ENCODE peak calls at places on chromosomes 11 and 22, in six cellular contexts. One of them, this sample, is unnamed.

GRCh38 chr22:45972091-45972867 is 4.7 kb downstream of the WNT7B start:
- DNase-seq in left ventricle myocardium inferior: no peak
- DNase-seq in hypothalamus: no peak
- DNase-seq in right atrium auricular region: no peak
- DNase-seq in CD4-positive, alpha-beta T cell: no peak
- DNase-seq in GM12891: no peak
- DNase-seq in this sample: no peak

GRCh38 chr22:38631724-38632123 is 24.5 kb downstream of the FAM227A start:
- DNase-seq in left ventricle myocardium inferior: no peak
- DNase-seq in hypothalamus: no peak
- DNase-seq in right atrium auricular region: no peak
- DNase-seq in CD4-positive, alpha-beta T cell: no peak
- DNase-seq in GM12891: no peak
- DNase-seq in this sample: no peak

GRCh38 chr11:94010136-94010535 is 11.0 kb upstream of the HEPHL1 start:
- DNase-seq in left ventricle myocardium inferior: no peak
- DNase-seq in hypothalamus: no peak
- DNase-seq in right atrium auricular region: no peak
- DNase-seq in CD4-positive, alpha-beta T cell: no peak
- DNase-seq in GM12891: no peak
- DNase-seq in this sample: no peak

GRCh38 chr11:19905280-19905853 is 192.7 kb downstream of the NAV2 start:
- DNase-seq in left ventricle myocardium inferior: no peak
- DNase-seq in hypothalamus: no peak
- DNase-seq in right atrium auricular region: no peak
- DNase-seq in CD4-positive, alpha-beta T cell: no peak
- DNase-seq in GM12891: no peak
- DNase-seq in this sample: peak

GRCh38 chr11:96284917-96285316 is 58.1 kb downstream of the MAML2 start:
- DNase-seq in left ventricle myocardium inferior: no peak
- DNase-seq in hypothalamus: no peak
- DNase-seq in right atrium auricular region: no peak
- DNase-seq in CD4-positive, alpha-beta T cell: no peak
- DNase-seq in GM12891: no peak
- DNase-seq in this sample: no peak

GRCh38 chr11:11345099-11345498 is 8.0 kb downstream of the CSNK2A3 start:
- DNase-seq in left ventricle myocardium inferior: no peak
- DNase-seq in hypothalamus: no peak
- DNase-seq in right atrium auricular region: no peak
- DNase-seq in CD4-positive, alpha-beta T cell: no peak
- DNase-seq in GM12891: no peak
- DNase-seq in this sample: no peak

GRCh38 chr11:32659672-32660071 is 76.0 kb downstream of the EIF3M start:
- DNase-seq in left ventricle myocardium inferior: no peak
- DNase-seq in hypothalamus: no peak
- DNase-seq in right atrium auricular region: no peak
- DNase-seq in CD4-positive, alpha-beta T cell: no peak
- DNase-seq in GM12891: no peak
- DNase-seq in this sample: no peak

GRCh38 chr11:77081976-77082836 is 15.4 kb downstream of the CAPN5 start:
- DNase-seq in left ventricle myocardium inferior: no peak
- DNase-seq in hypothalamus: no peak
- DNase-seq in right atrium auricular region: no peak
- DNase-seq in CD4-positive, alpha-beta T cell: no peak
- DNase-seq in GM12891: no peak
- DNase-seq in this sample: no peak

GRCh38 chr11:61889831-61890230 is 1.5 kb downstream of the FADS3 start:
- DNase-seq in left ventricle myocardium inferior: no peak
- DNase-seq in hypothalamus: no peak
- DNase-seq in right atrium auricular region: no peak
- DNase-seq in CD4-positive, alpha-beta T cell: no peak
- DNase-seq in GM12891: no peak
- DNase-seq in this sample: no peak

GRCh38 chr11:119729581-119730346 is 764 bp upstream of the NECTIN1 start:
- DNase-seq in left ventricle myocardium inferior: peak
- DNase-seq in hypothalamus: peak
- DNase-seq in right atrium auricular region: peak
- DNase-seq in CD4-positive, alpha-beta T cell: no peak
- DNase-seq in GM12891: no peak
- DNase-seq in this sample: no peak

GRCh38 chr11:2583605-2583958 is 116.2 kb downstream of the KCNQ1OT1 start:
- DNase-seq in left ventricle myocardium inferior: peak
- DNase-seq in hypothalamus: no peak
- DNase-seq in right atrium auricular region: no peak
- DNase-seq in CD4-positive, alpha-beta T cell: no peak
- DNase-seq in GM12891: no peak
- DNase-seq in this sample: no peak

GRCh38 chr22:17860220-17860965 is 86.1 kb upstream of the BID start:
- DNase-seq in left ventricle myocardium inferior: no peak
- DNase-seq in hypothalamus: peak
- DNase-seq in right atrium auricular region: no peak
- DNase-seq in CD4-positive, alpha-beta T cell: no peak
- DNase-seq in GM12891: no peak
- DNase-seq in this sample: peak

GRCh38 chr11:101357771-101358170 is 226.0 kb downstream of the TRPC6 start:
- DNase-seq in left ventricle myocardium inferior: no peak
- DNase-seq in hypothalamus: no peak
- DNase-seq in right atrium auricular region: no peak
- DNase-seq in CD4-positive, alpha-beta T cell: no peak
- DNase-seq in GM12891: no peak
- DNase-seq in this sample: no peak

GRCh38 chr11:66579017-66579606 is 10.7 kb upstream of the CTSF start:
- DNase-seq in left ventricle myocardium inferior: peak
- DNase-seq in hypothalamus: peak
- DNase-seq in right atrium auricular region: peak
- DNase-seq in CD4-positive, alpha-beta T cell: peak
- DNase-seq in GM12891: peak
- DNase-seq in this sample: peak

GRCh38 chr11:64088159-64089026 is 52.7 kb downstream of the FLRT1 start:
- DNase-seq in left ventricle myocardium inferior: no peak
- DNase-seq in hypothalamus: no peak
- DNase-seq in right atrium auricular region: no peak
- DNase-seq in CD4-positive, alpha-beta T cell: no peak
- DNase-seq in GM12891: peak
- DNase-seq in this sample: peak

GRCh38 chr11:20013346-20014066 is 146.8 kb downstream of the DBX1 start:
- DNase-seq in left ventricle myocardium inferior: peak
- DNase-seq in hypothalamus: no peak
- DNase-seq in right atrium auricular region: no peak
- DNase-seq in CD4-positive, alpha-beta T cell: no peak
- DNase-seq in GM12891: no peak
- DNase-seq in this sample: no peak

GRCh38 chr22:32619614-32620426 is 145.2 kb downstream of the FBXO7 start:
- DNase-seq in left ventricle myocardium inferior: peak
- DNase-seq in hypothalamus: no peak
- DNase-seq in right atrium auricular region: peak
- DNase-seq in CD4-positive, alpha-beta T cell: no peak
- DNase-seq in GM12891: no peak
- DNase-seq in this sample: no peak

GRCh38 chr11:85896871-85897270 is 41.7 kb downstream of the CCDC83 start:
- DNase-seq in left ventricle myocardium inferior: no peak
- DNase-seq in hypothalamus: no peak
- DNase-seq in right atrium auricular region: no peak
- DNase-seq in CD4-positive, alpha-beta T cell: no peak
- DNase-seq in GM12891: no peak
- DNase-seq in this sample: no peak

GRCh38 chr11:128549256-128549944 is 38.0 kb downstream of the ETS1 start:
- DNase-seq in left ventricle myocardium inferior: peak
- DNase-seq in hypothalamus: no peak
- DNase-seq in right atrium auricular region: peak
- DNase-seq in CD4-positive, alpha-beta T cell: no peak
- DNase-seq in GM12891: no peak
- DNase-seq in this sample: no peak

GRCh38 chr11:66617148-66617814 is 851 bp downstream of the RBM14 start:
- DNase-seq in left ventricle myocardium inferior: peak
- DNase-seq in hypothalamus: no peak
- DNase-seq in right atrium auricular region: peak
- DNase-seq in CD4-positive, alpha-beta T cell: no peak
- DNase-seq in GM12891: no peak
- DNase-seq in this sample: no peak

GRCh38 chr22:43185860-43186261 is 1.1 kb downstream of the TTLL12 start:
- DNase-seq in left ventricle myocardium inferior: peak
- DNase-seq in hypothalamus: no peak
- DNase-seq in right atrium auricular region: no peak
- DNase-seq in CD4-positive, alpha-beta T cell: no peak
- DNase-seq in GM12891: no peak
- DNase-seq in this sample: peak

GRCh38 chr22:36334081-36334831 is 53.5 kb downstream of the MYH9 start:
- DNase-seq in left ventricle myocardium inferior: peak
- DNase-seq in hypothalamus: no peak
- DNase-seq in right atrium auricular region: no peak
- DNase-seq in CD4-positive, alpha-beta T cell: no peak
- DNase-seq in GM12891: no peak
- DNase-seq in this sample: no peak

GRCh38 chr11:132042296-132042695 is 671.9 kb downstream of the NTM start:
- DNase-seq in left ventricle myocardium inferior: no peak
- DNase-seq in hypothalamus: no peak
- DNase-seq in right atrium auricular region: no peak
- DNase-seq in CD4-positive, alpha-beta T cell: no peak
- DNase-seq in GM12891: no peak
- DNase-seq in this sample: no peak

GRCh38 chr22:38118182-38118581 is 7.7 kb upstream of the BAIAP2L2 start:
- DNase-seq in left ventricle myocardium inferior: no peak
- DNase-seq in hypothalamus: no peak
- DNase-seq in right atrium auricular region: no peak
- DNase-seq in CD4-positive, alpha-beta T cell: no peak
- DNase-seq in GM12891: no peak
- DNase-seq in this sample: no peak

GRCh38 chr11:46242462-46242960 is 35.0 kb upstream of the CREB3L1 start:
- DNase-seq in left ventricle myocardium inferior: no peak
- DNase-seq in hypothalamus: no peak
- DNase-seq in right atrium auricular region: no peak
- DNase-seq in CD4-positive, alpha-beta T cell: no peak
- DNase-seq in GM12891: no peak
- DNase-seq in this sample: no peak

GRCh38 chr22:25564320-25564978 is at the start of gene GRK3:
- DNase-seq in left ventricle myocardium inferior: peak
- DNase-seq in hypothalamus: peak
- DNase-seq in right atrium auricular region: peak
- DNase-seq in CD4-positive, alpha-beta T cell: peak
- DNase-seq in GM12891: peak
- DNase-seq in this sample: peak

GRCh38 chr11:65396769-65397745 is 10.6 kb downstream of the FRMD8 start:
- DNase-seq in left ventricle myocardium inferior: no peak
- DNase-seq in hypothalamus: no peak
- DNase-seq in right atrium auricular region: no peak
- DNase-seq in CD4-positive, alpha-beta T cell: no peak
- DNase-seq in GM12891: no peak
- DNase-seq in this sample: no peak

GRCh38 chr11:110318638-110319404 is 22.4 kb upstream of the RDX start:
- DNase-seq in left ventricle myocardium inferior: no peak
- DNase-seq in hypothalamus: no peak
- DNase-seq in right atrium auricular region: no peak
- DNase-seq in CD4-positive, alpha-beta T cell: no peak
- DNase-seq in GM12891: no peak
- DNase-seq in this sample: no peak

GRCh38 chr11:33016654-33017053 is 976 bp downstream of the DEPDC7 start:
- DNase-seq in left ventricle myocardium inferior: no peak
- DNase-seq in hypothalamus: no peak
- DNase-seq in right atrium auricular region: no peak
- DNase-seq in CD4-positive, alpha-beta T cell: no peak
- DNase-seq in GM12891: no peak
- DNase-seq in this sample: no peak

GRCh38 chr11:119026970-119027369 is 3.7 kb downstream of the SLC37A4 start:
- DNase-seq in left ventricle myocardium inferior: no peak
- DNase-seq in hypothalamus: no peak
- DNase-seq in right atrium auricular region: no peak
- DNase-seq in CD4-positive, alpha-beta T cell: no peak
- DNase-seq in GM12891: no peak
- DNase-seq in this sample: no peak

GRCh38 chr11:95461858-95462257 is 230.9 kb upstream of the SESN3 start:
- DNase-seq in left ventricle myocardium inferior: no peak
- DNase-seq in hypothalamus: no peak
- DNase-seq in right atrium auricular region: no peak
- DNase-seq in CD4-positive, alpha-beta T cell: no peak
- DNase-seq in GM12891: no peak
- DNase-seq in this sample: no peak

GRCh38 chr11:95556342-95557151 is 233.0 kb downstream of the FAM76B start:
- DNase-seq in left ventricle myocardium inferior: no peak
- DNase-seq in hypothalamus: no peak
- DNase-seq in right atrium auricular region: no peak
- DNase-seq in CD4-positive, alpha-beta T cell: no peak
- DNase-seq in GM12891: peak
- DNase-seq in this sample: peak